ENCODE peak calls at places on chromosomes 12 and 14, in six cellular contexts. R is NCI-H1105; V is neuronal stem cell; D is MG63; F is amniotic stem cell; N is CD4-positive, alpha-beta T cell. J is an unnamed sample.

GRCh38 chr14:99862111-99862510 is 68.9 kb downstream of the EML1 start:
- DNase-seq in R (no peak), V (no peak), D (no peak), F (no peak), N (no peak), J (no peak)

GRCh38 chr12:64568313-64568712 is 42.0 kb upstream of the RASSF3 start:
- DNase-seq in R (no peak), V (no peak), D (no peak), F (no peak), N (no peak), J (no peak)

GRCh38 chr12:124026755-124027745 is 54.0 kb downstream of the ZNF664 start:
- DNase-seq in R (no peak), V (no peak), D (peak; percentile 63), F (peak; percentile 77), N (no peak), J (no peak)

GRCh38 chr14:96931751-96932150 is 134.6 kb downstream of the VRK1 start:
- DNase-seq in R (no peak), V (no peak), D (no peak), F (no peak), N (no peak), J (no peak)

GRCh38 chr14:79825046-79825521 is 386.2 kb downstream of the DIO2 start:
- DNase-seq in R (no peak), V (no peak), D (peak; percentile 1), F (no peak), N (no peak), J (no peak)

GRCh38 chr12:102883204-102883799 is 33.7 kb downstream of the PAH start:
- DNase-seq in R (peak; percentile 16), V (peak; percentile 50), D (peak; percentile 40), F (no peak), N (peak; percentile 10), J (peak; percentile 35)

GRCh38 chr12:131092911-131093901 is 139.5 kb downstream of the ADGRD1 start:
- DNase-seq in R (no peak), V (no peak), D (peak; percentile 48), F (no peak), N (no peak), J (no peak)

GRCh38 chr12:92080390-92081285 is 65.0 kb downstream of the BTG1 start:
- DNase-seq in R (no peak), V (no peak), D (peak; percentile 16), F (peak; percentile 60), N (no peak), J (no peak)

GRCh38 chr14:103509864-103510263 is 12.8 kb downstream of the CKB start:
- DNase-seq in R (no peak), V (no peak), D (no peak), F (no peak), N (no peak), J (no peak)

GRCh38 chr12:109999983-110000505 is 814 bp downstream of the ANKRD13A start:
- DNase-seq in R (no peak), V (peak; percentile 21), D (peak; percentile 45), F (peak; percentile 34), N (no peak), J (no peak)

GRCh38 chr12:90940872-90941499 is 14.0 kb downstream of the CCER1 start:
- DNase-seq in R (peak; percentile 49), V (peak; percentile 24), D (no peak), F (peak; percentile 18), N (no peak), J (no peak)

GRCh38 chr14:65098586-65098985 is 3.7 kb downstream of the MAX start:
- DNase-seq in R (no peak), V (no peak), D (no peak), F (no peak), N (no peak), J (no peak)

GRCh38 chr12:18139989-18140596 is 50.1 kb upstream of the RERGL start:
- DNase-seq in R (peak; percentile 38), V (peak; percentile 15), D (no peak), F (peak; percentile 7), N (no peak), J (no peak)

GRCh38 chr14:65301862-65302539 is 110.5 kb upstream of the FUT8 start:
- DNase-seq in R (no peak), V (no peak), D (no peak), F (no peak), N (no peak), J (no peak)

GRCh38 chr12:40016960-40017359 is 88.9 kb downstream of the SLC2A13 start:
- DNase-seq in R (no peak), V (no peak), D (no peak), F (no peak), N (no peak), J (no peak)

GRCh38 chr14:99522934-99523660 is 41.9 kb downstream of the CCNK start:
- DNase-seq in R (no peak), V (peak; percentile 60), D (peak; percentile 17), F (no peak), N (no peak), J (no peak)

GRCh38 chr12:3743803-3744202 is 9.1 kb downstream of the CRACR2A start:
- DNase-seq in R (no peak), V (no peak), D (no peak), F (no peak), N (no peak), J (no peak)

GRCh38 chr14:75783602-75784313 is 122.7 kb downstream of the TTLL5 start:
- DNase-seq in R (no peak), V (no peak), D (no peak), F (no peak), N (no peak), J (no peak)

GRCh38 chr14:28294834-28295440 is 471.6 kb upstream of the FOXG1 start:
- DNase-seq in R (no peak), V (no peak), D (no peak), F (no peak), N (no peak), J (peak; percentile 45)